ENCODE peak calls at places on chromosomes 4 and X, in seven cellular contexts. G is anterior cingulate cortex; Z is HuH-7; Y is amniotic stem cell; N is posterior vena cava; H is activated CD4-positive, alpha-beta T cell treated with anti-CD3 and anti-CD28 coated beads, Interleukin-2, amount 50 U/mL, for 24 hours; T is NCI-H345. I is an unnamed sample.

GRCh38 chr4:142901166-142901662 is 55.1 kb upstream of the INPP4B start:
- DNase-seq in N (no peak), Y (no peak), T (peak; percentile 1), Z (no peak), H (no peak), G (no peak), I (no peak)

GRCh38 chr4:84857296-84857695 is 109.2 kb downstream of the WDFY3 start:
- DNase-seq in Y (no peak), T (no peak), N (no peak), G (no peak), Z (no peak), H (no peak), I (no peak)

GRCh38 chr4:173121044-173121685 is 47.4 kb upstream of the GALNT7 start:
- DNase-seq in T (peak; percentile 33), Y (no peak), N (no peak), H (no peak), G (no peak), Z (peak; percentile 11), I (no peak)

GRCh38 chr4:102557636-102558035 is 56.5 kb downstream of the NFKB1 start:
- DNase-seq in Y (no peak), T (no peak), G (no peak), N (no peak), H (no peak), Z (no peak), I (no peak)

GRCh38 chr4:124936427-124936826 is 223.9 kb upstream of the ANKRD50 start:
- DNase-seq in T (peak; percentile 81), G (no peak), H (no peak), Y (no peak), N (no peak), Z (no peak), I (peak; percentile 75)

GRCh38 chrX:68647156-68647957 is at the start of gene STARD8:
- DNase-seq in Z (no peak), N (peak; percentile 80), H (no peak), T (no peak), G (no peak), Y (peak; percentile 4), I (peak; percentile 17)

GRCh38 chrX:75154871-75155270 is 1.2 kb downstream of the ABCB7 start:
- DNase-seq in T (no peak), Y (no peak), Z (no peak), H (no peak), G (no peak), N (no peak), I (no peak)

GRCh38 chr4:77007358-77008230 is 58.0 kb downstream of the SEPTIN11 start:
- DNase-seq in G (no peak), Y (peak; percentile 55), H (no peak), N (no peak), Z (no peak), T (no peak), I (peak; percentile 85)

GRCh38 chr4:35684755-35685154 is 559.6 kb downstream of the ARAP2 start:
- DNase-seq in G (no peak), H (no peak), Y (no peak), Z (no peak), T (no peak), N (no peak), I (no peak)

GRCh38 chr4:38605794-38606586 is 58.0 kb upstream of the KLF3 start:
- DNase-seq in Z (peak; percentile 39), N (no peak), Y (no peak), G (no peak), T (peak; percentile 61), H (no peak), I (no peak)

GRCh38 chrX:107619836-107620235 is 8.5 kb upstream of the PRPS1 start:
- DNase-seq in Z (peak; percentile 22), Y (no peak), G (no peak), N (no peak), T (no peak), H (no peak), I (no peak)